ENCODE peak calls at places on chromosomes 13 and 19, in five cellular contexts. M, S, B, O and W are unnamed samples.

GRCh38 chr19:46713781-46714522 is 3.0 kb downstream of the PRKD2 start:
- DNase-seq in M (peak), S (peak), B (peak), O (peak), W (peak)

GRCh38 chr19:48746738-48747575 is at the start of gene IZUMO1:
- DNase-seq in M (no peak), S (peak), B (peak), O (peak), W (peak)

GRCh38 chr19:28840891-28841290 is 372.1 kb downstream of the UQCRFS1 start:
- DNase-seq in M (no peak), S (no peak), B (no peak), O (peak), W (no peak)

GRCh38 chr19:10269333-10270179 is 1.4 kb upstream of the ICAM1 start:
- DNase-seq in M (peak), S (peak), B (peak), O (peak), W (peak)

GRCh38 chr19:40284501-40285352 is at the start of gene AKT2:
- DNase-seq in M (no peak), S (peak), B (peak), O (peak), W (peak)

GRCh38 chr13:26977541-26977940 is 194.1 kb downstream of the USP12 start:
- DNase-seq in M (no peak), S (no peak), B (no peak), O (no peak), W (no peak)

GRCh38 chr19:10283301-10283733 is 3.4 kb upstream of the ICAM4 start:
- DNase-seq in M (peak), S (no peak), B (no peak), O (no peak), W (no peak)

GRCh38 chr13:71290963-71291937 is 575.8 kb downstream of the DACH1 start:
- DNase-seq in M (peak), S (peak), B (peak), O (no peak), W (peak)

GRCh38 chr13:88526186-88526852 is 855.1 kb downstream of the SLITRK5 start:
- DNase-seq in M (no peak), S (no peak), B (no peak), O (peak), W (no peak)

GRCh38 chr13:106815545-106815944 is 247.6 kb upstream of the ARGLU1 start:
- DNase-seq in M (no peak), S (no peak), B (no peak), O (no peak), W (no peak)

GRCh38 chr19:47374876-47375693 is 26.0 kb downstream of the DHX34 start:
- DNase-seq in M (no peak), S (no peak), B (no peak), O (no peak), W (no peak)

GRCh38 chr19:38975861-38976271 is 324 bp upstream of the FBXO17 start:
- DNase-seq in M (no peak), S (no peak), B (no peak), O (peak), W (peak)

GRCh38 chr19:54137913-54138776 is 583 bp downstream of the CNOT3 start:
- DNase-seq in M (no peak), S (peak), B (no peak), O (peak), W (no peak)

GRCh38 chr13:39684531-39685137 is 29.2 kb downstream of the COG6 start:
- DNase-seq in M (peak), S (peak), B (no peak), O (peak), W (peak)

GRCh38 chr19:34482380-34483250 is 1.1 kb downstream of the WTIP start:
- DNase-seq in M (no peak), S (no peak), B (no peak), O (peak), W (peak)

GRCh38 chr19:10007366-10007765 is 2.9 kb downstream of the COL5A3 start:
- DNase-seq in M (no peak), S (no peak), B (peak), O (no peak), W (peak)

GRCh38 chr13:48859168-48860105 is 116.3 kb upstream of the FNDC3A start:
- DNase-seq in M (no peak), S (no peak), B (no peak), O (no peak), W (no peak)

GRCh38 chr13:34523401-34523800 is 418.7 kb upstream of the NBEA start:
- DNase-seq in M (peak), S (no peak), B (no peak), O (no peak), W (no peak)

GRCh38 chr13:98536729-98537128 is 40.2 kb downstream of the STK24 start:
- DNase-seq in M (no peak), S (no peak), B (no peak), O (no peak), W (no peak)

GRCh38 chr13:98503175-98504028 is 73.5 kb downstream of the STK24 start:
- DNase-seq in M (no peak), S (no peak), B (no peak), O (no peak), W (peak)

GRCh38 chr19:12783226-12783848 is 7.9 kb upstream of the JUNB start:
- DNase-seq in M (no peak), S (no peak), B (no peak), O (no peak), W (no peak)

GRCh38 chr19:50486823-50487515 is 10.3 kb upstream of the GARIN5A start:
- DNase-seq in M (peak), S (peak), B (no peak), O (peak), W (peak)

GRCh38 chr19:23482829-23483228 is 87.6 kb upstream of the ZNF91 start:
- DNase-seq in M (peak), S (no peak), B (no peak), O (no peak), W (no peak)

GRCh38 chr19:41554902-41555301 is 21.1 kb upstream of the CEACAM21 start:
- DNase-seq in M (no peak), S (no peak), B (no peak), O (no peak), W (no peak)

GRCh38 chr19:55257461-55258411 is 1.1 kb downstream of the PPP6R1 start:
- DNase-seq in M (peak), S (peak), B (no peak), O (peak), W (peak)

GRCh38 chr19:55258476-55258827 is 365 bp downstream of the PPP6R1 start:
- DNase-seq in M (no peak), S (no peak), B (no peak), O (peak), W (no peak)

GRCh38 chr19:55255618-55256423 is 3.0 kb downstream of the PPP6R1 start:
- DNase-seq in M (peak), S (peak), B (no peak), O (no peak), W (peak)

GRCh38 chr19:55258828-55259539 is at the start of gene PPP6R1:
- DNase-seq in M (peak), S (peak), B (peak), O (peak), W (peak)

DNA sequence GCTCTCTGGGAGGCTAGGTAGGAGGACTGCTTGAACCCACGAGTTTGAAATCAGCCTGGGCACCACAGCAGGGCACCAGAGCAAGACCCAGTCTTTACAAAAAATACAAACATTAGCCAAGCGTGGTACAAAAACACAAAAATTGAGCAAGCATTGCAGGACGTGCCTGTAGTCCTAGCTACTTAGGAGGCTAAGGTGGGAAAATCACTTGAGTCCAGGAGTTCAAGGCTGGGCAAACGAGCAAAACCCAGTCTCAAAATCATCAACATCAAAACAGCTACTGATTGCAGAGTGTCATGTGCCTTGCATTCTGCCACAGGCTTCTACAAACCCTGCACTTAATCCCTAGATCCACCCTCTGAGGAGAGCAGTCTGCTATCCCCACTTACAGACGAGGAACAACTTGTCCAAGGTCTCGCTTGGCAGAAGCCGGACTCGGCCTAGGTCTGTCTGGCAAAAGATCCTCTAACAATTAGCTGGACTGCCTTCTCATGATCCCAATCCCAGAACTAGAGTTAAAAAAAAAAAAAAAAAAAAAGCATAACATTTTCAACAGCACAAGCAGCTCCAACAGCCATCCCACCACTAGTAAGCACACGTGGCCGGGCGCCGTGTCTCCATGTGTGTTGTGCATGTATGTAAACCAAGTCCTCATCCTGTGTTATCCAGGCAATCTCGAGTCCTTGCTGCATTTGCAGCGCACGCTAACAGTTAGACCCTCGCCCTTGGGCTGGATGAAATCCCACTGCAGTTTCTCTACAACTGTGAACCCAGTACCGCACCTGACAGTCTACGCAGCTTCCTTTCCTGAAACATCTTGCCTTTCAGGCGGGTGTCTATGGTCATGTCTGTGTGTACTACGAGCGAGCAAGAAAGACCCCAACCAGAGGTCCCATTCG is 2.0 kb downstream of the PPP6R1 start:
- DNase-seq in M (peak), S (no peak), B (no peak), O (no peak), W (peak)
- H3K4me3 ChIP-seq in M (peak), S (peak), B (peak), O (peak), W (peak)

GRCh38 chr19:58400916-58401824 is 5.7 kb downstream of the RNF225 start:
- DNase-seq in M (peak), S (peak), B (peak), O (peak), W (peak)
- TF ChIP-seq CTCF in M (peak), S (peak), B (no peak), O (no peak), W (no peak)

DNA sequence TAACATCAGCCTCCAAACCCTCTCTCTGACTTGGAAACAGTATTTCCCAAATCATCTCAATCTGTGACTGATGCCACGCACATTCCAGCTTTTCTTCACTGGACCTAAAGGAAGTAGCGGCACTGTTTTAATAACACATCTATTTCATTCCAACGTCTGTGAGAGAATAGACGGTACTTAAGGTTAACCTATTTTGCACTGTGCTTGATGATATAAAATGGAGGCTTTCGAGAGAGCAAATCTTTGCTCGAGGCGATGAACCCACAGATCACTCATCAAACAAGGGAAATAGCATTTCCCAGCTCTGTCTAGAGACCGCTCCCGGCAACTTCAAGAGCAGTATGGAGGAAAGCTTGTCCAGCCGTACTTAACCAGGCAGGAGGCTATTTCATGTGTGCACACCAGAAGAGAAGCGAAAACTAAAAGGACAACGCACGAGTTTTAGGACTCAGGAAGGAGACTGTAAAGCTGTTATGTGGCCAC is 2.9 kb downstream of the UBL3 start:
- DNase-seq in M (peak), S (no peak), B (peak), O (peak), W (peak)
- H3K4me3 ChIP-seq in M (peak), S (peak), B (peak), O (peak), W (peak)

GRCh38 chr13:108606424-108606823 is 23.0 kb upstream of the MYO16 start:
- DNase-seq in M (no peak), S (no peak), B (no peak), O (no peak), W (no peak)

GRCh38 chr13:108610517-108610916 is 18.9 kb upstream of the MYO16 start:
- DNase-seq in M (no peak), S (no peak), B (no peak), O (no peak), W (no peak)

GRCh38 chr13:108615241-108615640 is 14.2 kb upstream of the MYO16 start:
- DNase-seq in M (no peak), S (no peak), B (no peak), O (no peak), W (no peak)

DNA sequence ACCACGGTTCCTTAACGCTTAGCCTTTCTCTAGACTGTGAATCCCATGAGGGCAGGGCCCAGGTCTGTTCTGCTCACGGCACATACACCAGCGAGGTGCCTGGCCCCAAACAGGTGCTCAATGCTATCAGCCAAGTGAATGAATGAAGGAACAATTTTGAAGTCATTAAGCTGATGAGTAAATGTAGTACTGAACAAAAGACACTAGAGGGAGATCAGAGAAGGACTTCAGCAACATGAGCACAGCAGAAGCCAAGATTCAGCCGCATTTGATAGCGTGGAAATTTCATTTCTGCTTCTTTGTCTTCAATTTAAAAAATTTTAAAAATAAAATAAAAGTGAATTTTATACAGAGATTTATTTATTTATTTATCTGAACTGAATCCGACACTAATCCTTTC is 20.1 kb upstream of the MYO16 start:
- DNase-seq in M (peak), S (no peak), B (no peak), O (peak), W (peak)
- TF ChIP-seq CTCF in M (peak), S (peak), B (peak), O (peak), W (peak)

GRCh38 chr13:47033216-47033615 is 136.4 kb upstream of the HTR2A start:
- DNase-seq in M (peak), S (no peak), B (no peak), O (no peak), W (peak)
- H3K4me3 ChIP-seq in M (peak), S (no peak), B (no peak), O (no peak), W (peak)

GRCh38 chr19:15911599-15912237 is 13.8 kb upstream of the CYP4F2 start:
- DNase-seq in M (no peak), S (no peak), B (no peak), O (no peak), W (no peak)
- TF ChIP-seq CTCF in M (no peak), S (no peak), B (no peak), O (no peak), W (no peak)

DNA sequence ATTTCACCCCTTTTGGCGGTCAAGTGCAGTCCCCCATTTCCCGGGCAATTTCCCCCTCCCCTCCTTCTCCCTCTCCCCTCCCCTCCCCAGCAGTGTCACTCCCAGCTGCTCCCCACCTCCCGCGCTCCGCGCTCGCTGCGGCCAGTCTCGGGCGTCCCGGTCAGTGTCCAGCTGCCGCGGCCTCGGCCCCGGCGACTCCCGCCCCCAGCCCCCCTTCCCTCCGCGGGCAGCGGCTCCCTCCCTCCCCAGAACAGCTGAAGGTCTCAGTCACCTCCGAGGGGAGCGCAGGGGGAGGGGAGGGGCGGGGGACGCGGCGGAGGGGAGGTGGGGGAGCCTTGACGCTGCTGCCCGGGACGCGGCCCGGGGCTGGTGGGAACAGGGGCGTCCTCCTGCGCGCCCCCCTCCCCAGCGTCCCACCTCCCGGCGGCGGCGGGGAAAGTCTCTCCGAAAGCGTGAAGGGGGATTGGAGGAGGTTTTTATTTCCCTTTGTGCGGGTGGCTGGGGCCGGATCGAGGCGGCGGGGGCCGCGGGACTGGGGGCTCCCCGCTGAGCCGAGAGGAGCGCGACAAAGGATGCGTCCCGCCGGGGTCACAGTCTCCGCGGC is at the start of gene SHD:
- DNase-seq in M (no peak), S (no peak), B (no peak), O (peak), W (no peak)
- H3K4me3 ChIP-seq in M (no peak), S (no peak), B (no peak), O (peak), W (no peak)

DNA sequence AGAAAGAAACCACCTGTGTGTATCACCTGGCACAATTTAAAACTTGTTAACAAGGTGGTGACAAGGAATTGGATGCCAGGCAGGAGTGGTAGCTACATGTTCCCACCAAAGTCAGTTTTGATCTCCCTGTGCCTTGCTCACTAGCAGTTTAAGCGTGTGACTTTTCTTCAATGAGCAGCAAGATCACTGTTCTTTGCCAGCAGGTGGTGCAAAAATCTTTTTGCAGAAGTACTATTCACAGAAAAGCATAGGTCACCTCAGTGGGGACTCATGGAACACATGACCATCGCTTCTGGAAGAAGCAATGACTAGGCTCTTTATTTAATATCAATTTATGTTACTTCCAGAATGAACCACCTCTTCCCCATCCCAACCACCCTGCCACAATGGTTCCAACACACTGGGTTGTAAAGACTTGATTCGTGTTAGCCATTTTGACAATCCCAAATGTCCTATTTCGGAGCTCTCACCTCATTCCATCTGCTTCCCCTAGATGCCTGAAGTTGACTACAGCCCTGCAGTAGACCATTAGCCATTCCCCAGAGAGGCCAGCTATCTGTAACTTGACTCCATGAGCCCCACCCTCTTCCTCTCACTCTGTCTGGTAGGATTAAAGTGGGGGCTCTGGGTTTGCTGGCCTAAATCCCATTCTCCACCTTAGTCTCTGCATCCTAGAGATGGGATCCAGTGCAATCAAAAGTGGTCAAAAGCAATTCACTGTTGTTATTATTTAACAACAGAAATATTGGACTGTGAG is 59.1 kb upstream of the TNFRSF19 start:
- DNase-seq in M (peak), S (peak), B (no peak), O (peak), W (peak)
- TF ChIP-seq CTCF in M (peak), S (peak), B (peak), O (no peak), W (peak)

DNA sequence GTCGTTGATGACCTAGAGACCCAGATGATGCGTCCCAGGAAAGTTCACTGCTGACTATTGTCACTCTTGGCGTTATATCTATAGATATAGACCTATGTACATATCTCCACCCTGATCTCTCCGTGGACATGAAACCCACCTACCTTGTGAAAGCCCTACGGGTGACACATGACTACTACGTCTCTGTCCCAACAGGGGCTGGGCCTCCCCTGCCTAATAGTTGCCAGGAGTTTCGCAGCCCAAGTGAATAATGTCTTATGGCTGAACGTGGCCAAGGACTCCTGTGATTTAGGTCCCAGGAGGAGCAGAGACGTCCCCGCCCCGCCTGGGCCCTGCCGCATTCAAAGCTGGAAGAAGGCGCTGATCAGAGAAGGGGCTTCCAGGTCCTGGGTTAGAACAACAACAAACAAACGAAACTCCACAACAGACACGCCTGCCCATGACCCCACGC is 4.9 kb upstream of the POU4F1 start:
- DNase-seq in M (no peak), S (no peak), B (no peak), O (peak), W (no peak)
- H3K4me3 ChIP-seq in M (no peak), S (no peak), B (peak), O (peak), W (no peak)